ENCODE peak calls at places on chromosomes 13 and 19, in five cellular contexts. D, M, B, Z and R are unnamed samples.

GRCh38 chr19:18351544-18351943 is 11.1 kb downstream of the PGPEP1 start:
- DNase-seq in D (no peak), M (no peak), B (no peak), Z (no peak), R (no peak)

GRCh38 chr19:1523412-1524205 is at the start of gene PLK5:
- DNase-seq in D (no peak), M (no peak), B (no peak), Z (no peak), R (no peak)

GRCh38 chr13:33743438-33744368 is 74.2 kb upstream of the RFC3 start:
- DNase-seq in D (peak), M (no peak), B (peak), Z (peak), R (no peak)

GRCh38 chr13:95087746-95088305 is 213.4 kb downstream of the ABCC4 start:
- DNase-seq in D (no peak), M (peak), B (no peak), Z (peak), R (peak)

GRCh38 chr19:32397736-32398135 is 7.8 kb upstream of the DPY19L3 start:
- DNase-seq in D (no peak), M (no peak), B (no peak), Z (peak), R (peak)

GRCh38 chr19:5718579-5719273 is 1.2 kb downstream of the LONP1 start:
- DNase-seq in D (peak), M (peak), B (peak), Z (peak), R (peak)

GRCh38 chr19:29939628-29940027 is 2.4 kb upstream of the URI1 start:
- DNase-seq in D (no peak), M (no peak), B (no peak), Z (no peak), R (no peak)

GRCh38 chr19:10998045-10998533 is 37.3 kb downstream of the SMARCA4 start:
- DNase-seq in D (no peak), M (no peak), B (no peak), Z (peak), R (peak)

GRCh38 chr19:42601811-42602443 is 7.2 kb upstream of the CEACAM8 start:
- DNase-seq in D (no peak), M (no peak), B (no peak), Z (peak), R (peak)